ENCODE peak calls at places on chromosomes 5 and 9, in six cellular contexts. Z, E, L, W, G and U are unnamed samples.

GRCh38 chr9:118643118-118643517 is 726.1 kb downstream of the BRINP1 start:
- DNase-seq in Z (peak), E (peak), L (no peak), W (peak), G (peak), U (no peak)

GRCh38 chr9:91243029-91243428 is 118.7 kb downstream of the AUH start:
- DNase-seq in Z (no peak), E (no peak), L (no peak), W (no peak), G (no peak), U (no peak)

GRCh38 chr5:170449232-170449631 is 54.6 kb upstream of the KCNIP1 start:
- DNase-seq in Z (no peak), E (no peak), L (no peak), W (no peak), G (no peak), U (no peak)

GRCh38 chr5:93735378-93735777 is 6.0 kb downstream of the POU5F2 start:
- DNase-seq in Z (peak), E (peak), L (no peak), W (no peak), G (peak), U (no peak)

GRCh38 chr9:115127191-115127817 is 9.3 kb upstream of the TNC start:
- DNase-seq in Z (no peak), E (peak), L (no peak), W (no peak), G (no peak), U (no peak)

GRCh38 chr9:35826071-35826701 is 2.3 kb downstream of the FAM221B start:
- DNase-seq in Z (peak), E (peak), L (peak), W (peak), G (peak), U (peak)

GRCh38 chr5:179803651-179804598 is 2.7 kb downstream of the MGAT4B start:
- DNase-seq in Z (peak), E (no peak), L (no peak), W (no peak), G (no peak), U (no peak)

GRCh38 chr5:6683241-6683640 is 30.0 kb upstream of the TENT4A start:
- DNase-seq in Z (no peak), E (no peak), L (no peak), W (no peak), G (no peak), U (no peak)

GRCh38 chr5:127558273-127558672 is 40.8 kb downstream of the PRRC1 start:
- DNase-seq in Z (no peak), E (no peak), L (no peak), W (no peak), G (no peak), U (no peak)

GRCh38 chr5:150780816-150781221 is 2.3 kb downstream of the SMIM3 start:
- DNase-seq in Z (peak), E (no peak), L (no peak), W (no peak), G (no peak), U (no peak)

GRCh38 chr5:137995077-137995746 is 37.7 kb downstream of the FAM13B start:
- DNase-seq in Z (peak), E (peak), L (no peak), W (no peak), G (peak), U (no peak)

GRCh38 chr9:137256362-137256761 is 1.2 kb downstream of the NELFB start:
- DNase-seq in Z (peak), E (no peak), L (no peak), W (no peak), G (no peak), U (no peak)

GRCh38 chr5:89218364-89218763 is 335.4 kb upstream of the MEF2C start:
- DNase-seq in Z (no peak), E (no peak), L (no peak), W (no peak), G (no peak), U (no peak)

GRCh38 chr5:127942246-127943060 is 141.1 kb upstream of the SLC12A2 start:
- DNase-seq in Z (peak), E (peak), L (no peak), W (no peak), G (no peak), U (no peak)

GRCh38 chr5:169350759-169351240 is 49.9 kb upstream of the SLIT3 start:
- DNase-seq in Z (peak), E (peak), L (no peak), W (peak), G (peak), U (no peak)

GRCh38 chr9:34079181-34079580 is 30.5 kb upstream of the UBAP2 start:
- DNase-seq in Z (peak), E (peak), L (no peak), W (peak), G (no peak), U (no peak)

GRCh38 chr9:91419222-91420191 is 4.1 kb downstream of the NFIL3 start:
- DNase-seq in Z (peak), E (peak), L (no peak), W (peak), G (peak), U (no peak)

GRCh38 chr9:112072721-112073553 is 102.2 kb downstream of the SUSD1 start:
- DNase-seq in Z (peak), E (peak), L (no peak), W (no peak), G (no peak), U (no peak)

GRCh38 chr5:89282832-89283510 is 400.0 kb upstream of the MEF2C start:
- DNase-seq in Z (peak), E (peak), L (no peak), W (peak), G (peak), U (no peak)

GRCh38 chr9:96491079-96491879 is 41.3 kb downstream of the HABP4 start:
- DNase-seq in Z (no peak), E (peak), L (no peak), W (no peak), G (peak), U (peak)

GRCh38 chr5:14595189-14595588 is 13.6 kb downstream of the OTULINL start:
- DNase-seq in Z (no peak), E (no peak), L (no peak), W (no peak), G (no peak), U (peak)

GRCh38 chr5:32531885-32532520 is 53.4 kb upstream of the SUB1 start:
- DNase-seq in Z (peak), E (peak), L (no peak), W (peak), G (peak), U (peak)

GRCh38 chr5:6737043-6737941 is 24.1 kb downstream of the TENT4A start:
- DNase-seq in Z (no peak), E (no peak), L (no peak), W (no peak), G (no peak), U (no peak)

GRCh38 chr5:146947181-146947941 is 68.8 kb upstream of the PPP2R2B start:
- DNase-seq in Z (peak), E (peak), L (peak), W (peak), G (peak), U (no peak)

GRCh38 chr9:14554866-14555265 is 138.4 kb downstream of the ZDHHC21 start:
- DNase-seq in Z (peak), E (no peak), L (no peak), W (no peak), G (no peak), U (no peak)

GRCh38 chr9:89442016-89442415 is 55.9 kb downstream of the SEMA4D start:
- DNase-seq in Z (no peak), E (no peak), L (no peak), W (no peak), G (no peak), U (no peak)

GRCh38 chr5:160312960-160313734 is 783 bp upstream of the CCNJL start:
- DNase-seq in Z (no peak), E (no peak), L (no peak), W (peak), G (peak), U (no peak)

GRCh38 chr5:75348241-75348640 is 11.2 kb downstream of the HMGCR start:
- DNase-seq in Z (no peak), E (no peak), L (no peak), W (no peak), G (no peak), U (no peak)

GRCh38 chr5:59095480-59095879 is 512.6 kb downstream of the RAB3C start:
- DNase-seq in Z (peak), E (no peak), L (no peak), W (no peak), G (no peak), U (no peak)

GRCh38 chr9:106287108-106287631 is 575.8 kb upstream of the ZNF462 start:
- DNase-seq in Z (no peak), E (peak), L (no peak), W (no peak), G (no peak), U (no peak)

GRCh38 chr5:150544606-150545219 is 36.8 kb downstream of the NDST1 start:
- DNase-seq in Z (peak), E (peak), L (peak), W (peak), G (peak), U (peak)

GRCh38 chr5:77774981-77775772 is 962 bp downstream of the TBCA start:
- DNase-seq in Z (peak), E (peak), L (no peak), W (peak), G (no peak), U (no peak)